ENCODE peak calls at places on chromosomes 16 and 17, in ten cellular contexts. S is hepatocyte, U is heart left ventricle, X is fibroblast of lung, Q is bronchial epithelial cell, M is psoas muscle, W is thyroid gland, A is IMR-90, R is lung, H is neural progenitor cell. E is an unnamed sample. For H3K36me3 and H3K27me3, the result is how much of the 10 kb centered on the place peaks cover.

GRCh38 chr17:75869282-75870141 is 8.9 kb downstream of the TRIM47 start:
- DNase-seq in S (no peak), U (peak), X (peak), Q (peak), M (peak), W (no peak), A (peak), R (no peak), H (no peak), E (peak)

GRCh38 chr17:40124279-40125141 is 2.7 kb downstream of the MSL1 start:
- DNase-seq in S (no peak), U (no peak), X (peak), Q (no peak), M (no peak), W (peak), A (peak), R (no peak), H (no peak), E (no peak)

GRCh38 chr17:40622509-40622928 is 25.1 kb downstream of the SMARCE1 start:
- DNase-seq in S (no peak), U (no peak), X (no peak), Q (no peak), M (no peak), W (no peak), A (no peak), R (no peak), H (no peak), E (no peak)

GRCh38 chr17:37643829-37644228 is 583 bp upstream of the DDX52 start:
- DNase-seq in S (peak), U (no peak), X (peak), Q (no peak), M (no peak), W (no peak), A (no peak), R (no peak), H (peak), E (no peak)

GRCh38 chr16:67447508-67448076 is 16.7 kb downstream of the HSD11B2 start:
- DNase-seq in S (no peak), U (peak), X (no peak), Q (peak), M (peak), W (no peak), A (peak), R (peak), H (no peak), E (peak)

GRCh38 chr17:38608648-38609047 is 2.9 kb upstream of the SRCIN1 start:
- DNase-seq in S (no peak), U (no peak), X (no peak), Q (peak), M (no peak), W (peak), A (no peak), R (peak), H (no peak), E (no peak)

GRCh38 chr17:57985675-57985974 is 2.4 kb downstream of the VEZF1 start:
- DNase-seq in S (no peak), U (no peak), X (peak), Q (peak), M (no peak), W (no peak), A (peak), R (no peak), H (no peak), E (no peak)

GRCh38 chr17:66255112-66255511 is 25.9 kb upstream of the APOH start:
- DNase-seq in S (peak), U (peak), X (peak), Q (peak), M (no peak), W (peak), A (peak), R (no peak), H (peak), E (no peak)

GRCh38 chr16:79599837-79600635 is 501 bp downstream of the MAF start:
- DNase-seq in S (peak), U (peak), X (peak), Q (no peak), M (peak), W (peak), A (no peak), R (no peak), H (peak), E (peak)

GRCh38 chr17:77127735-77128361 is 12.9 kb upstream of the SEC14L1 start:
- DNase-seq in S (no peak), U (peak), X (peak), Q (no peak), M (peak), W (no peak), A (no peak), R (peak), H (no peak), E (peak)

GRCh38 chr17:82012482-82013295 is 10.0 kb downstream of the CENPX start:
- DNase-seq in S (no peak), U (no peak), X (no peak), Q (no peak), M (no peak), W (no peak), A (no peak), R (peak), H (no peak), E (no peak)

GRCh38 chr17:27544350-27545131 is 86.4 kb upstream of the LGALS9 start:
- DNase-seq in S (no peak), U (no peak), X (peak), Q (no peak), M (no peak), W (no peak), A (peak), R (no peak), H (no peak), E (no peak)
- TF ChIP-seq CTCF in S (no peak), U (no peak), X (no peak), Q (no peak), M (no peak), W (no peak), A (no peak), R (no peak), H (no peak), E (no peak)

DNA sequence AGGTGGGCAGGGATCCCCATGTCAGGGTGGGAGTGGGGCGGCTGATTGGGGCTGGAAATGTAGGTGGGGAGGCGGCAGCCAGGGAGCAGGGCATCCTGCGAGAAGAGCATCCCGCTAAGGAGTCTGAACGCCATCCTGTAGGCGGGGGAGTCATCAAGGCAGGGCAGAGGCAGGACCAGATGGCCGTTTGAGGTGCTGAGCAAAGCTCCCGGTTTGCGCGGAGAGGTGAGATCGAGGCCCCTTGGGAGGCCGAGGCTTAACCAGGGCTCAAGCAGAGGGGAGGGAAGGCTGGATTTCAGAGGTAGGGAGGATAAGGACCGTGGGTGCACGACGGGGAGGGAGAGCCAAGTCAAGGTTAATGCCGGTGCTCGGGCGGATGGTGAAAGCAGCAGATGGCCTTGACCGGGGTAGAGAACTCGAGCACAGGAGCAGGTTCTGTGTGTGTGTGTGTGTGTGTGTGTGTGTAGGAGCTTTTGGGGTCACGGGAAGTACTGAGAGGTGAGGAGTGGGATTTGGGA is 472 bp upstream of the NME2 start:
- DNase-seq in S (peak), U (no peak), X (peak), Q (peak), M (peak), W (no peak), A (peak), R (no peak), H (peak), E (no peak)
- H3K36me3 ChIP-seq in S (under half), U (under half), X (under half), Q (under half), M (under half), W (under half), A (under half), R (under half), H (under half), E (under half)

GRCh38 chr17:79393358-79394038 is 217.4 kb downstream of the RBFOX3 start:
- DNase-seq in S (peak), U (peak), X (peak), Q (peak), M (peak), W (peak), A (peak), R (peak), H (peak), E (peak)
- H3K27me3 ChIP-seq in S (under half), U (under half), X (under half), Q (under half), M (under half), W (under half), A (under half), R (under half), H (under half), E (half or more)

DNA sequence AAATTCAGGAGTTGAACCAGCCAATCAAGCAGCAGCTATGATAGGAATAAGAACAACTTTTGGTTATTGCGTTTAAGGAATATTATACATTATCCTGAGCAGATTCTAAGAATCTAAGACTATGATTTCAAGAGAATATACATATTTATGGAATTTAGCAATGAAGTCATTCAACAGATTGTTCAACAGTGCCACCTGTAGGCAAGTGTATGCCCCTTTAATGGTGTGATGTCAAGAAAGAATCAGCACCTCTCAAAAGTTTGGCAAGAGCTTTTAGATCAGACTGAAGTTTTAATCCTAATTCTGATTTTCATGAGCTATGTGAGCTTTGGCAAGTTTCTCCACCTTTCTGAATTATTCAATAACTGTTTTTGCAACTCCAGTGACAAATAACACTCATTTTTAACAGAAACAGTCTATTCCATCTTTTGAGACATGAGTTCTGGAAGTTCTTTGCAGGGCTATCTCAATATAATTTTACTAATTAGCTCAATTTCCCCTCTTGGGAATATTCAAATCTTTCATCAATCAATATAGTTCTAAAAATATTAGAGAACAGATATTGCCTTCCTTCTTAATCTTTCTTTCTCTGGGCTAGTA is 474.3 kb upstream of the TOM1L1 start:
- DNase-seq in S (peak), U (no peak), X (no peak), Q (peak), M (no peak), W (no peak), A (no peak), R (no peak), H (peak), E (no peak)
- TF ChIP-seq CTCF in S (peak), U (no peak), X (no peak), Q (peak), M (no peak), W (peak), A (no peak), R (no peak), H (peak), E (no peak)

DNA sequence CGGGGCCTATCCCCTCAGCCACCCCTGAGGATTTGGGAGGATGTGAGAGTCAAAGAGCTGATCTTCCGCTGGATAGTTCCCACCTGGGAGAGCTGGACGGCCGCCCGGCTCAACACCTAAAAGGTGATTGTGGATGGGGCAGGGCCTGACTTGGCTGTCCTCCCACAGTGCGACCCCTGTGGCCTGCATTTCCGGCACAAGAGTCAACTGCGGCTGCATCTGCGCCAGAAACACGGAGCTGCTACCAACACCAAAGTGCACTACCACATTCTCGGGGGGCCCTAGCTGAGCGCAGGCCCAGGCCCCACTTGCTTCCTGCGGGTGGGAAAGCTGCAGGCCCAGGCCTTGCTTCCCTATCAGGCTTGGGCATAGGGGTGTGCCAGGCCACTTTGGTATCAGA is 4.5 kb downstream of the BCL6B start:
- DNase-seq in S (no peak), U (no peak), X (no peak), Q (no peak), M (no peak), W (no peak), A (no peak), R (no peak), H (no peak), E (no peak)
- H3K36me3 ChIP-seq in S (under half), U (under half), X (under half), Q (under half), M (under half), W (under half), A (under half), R (under half), H (under half), E (under half)

GRCh38 chr17:182164-182751 is 808 bp upstream of the DOC2B start:
- DNase-seq in S (peak), U (no peak), X (no peak), Q (peak), M (no peak), W (peak), A (no peak), R (peak), H (no peak), E (no peak)
- H3K27me3 ChIP-seq in S (half or more), U (under half), X (under half), Q (under half), M (under half), W (under half), A (half or more), R (under half), H (half or more), E (half or more)